ENCODE peak calls at places on chromosomes 13 and 19, in five cellular contexts. D is stimulated activated CD8-positive, alpha-beta memory T cell treated with anti-CD3 and anti-CD28 coated beads, Interleukin-4, amount 100 ng/mL, for 1 hour; F is activated T-cell treated with anti-CD3 and anti-CD28 coated beads for 1 hour; R is COLO829; Z is amygdala. O is an unnamed sample.
A peak's percentile ranks its signal among the peaks of the same experiment; 100 is the strongest.

GRCh38 chr19:18290250-18291018 is 9.0 kb upstream of the JUND start:
- DNase-seq in D (no peak), F (no peak), R (no peak), Z (no peak), O (peak; percentile 62)

GRCh38 chr13:36432106-36432544 is at the start of gene CCNA1:
- DNase-seq in D (no peak), F (no peak), R (no peak), Z (peak; percentile 47), O (no peak)

GRCh38 chr19:18488403-18488723 is 33.5 kb downstream of the ELL start:
- DNase-seq in D (no peak), F (no peak), R (no peak), Z (no peak), O (no peak)

GRCh38 chr19:3193256-3194062 is 7.7 kb downstream of the NCLN start:
- DNase-seq in D (no peak), F (no peak), R (no peak), Z (no peak), O (no peak)

GRCh38 chr19:35704218-35704617 is at the start of gene ZBTB32:
- DNase-seq in D (no peak), F (no peak), R (no peak), Z (no peak), O (no peak)

GRCh38 chr13:44013666-44014291 is 134.1 kb downstream of the LACC1 start:
- DNase-seq in D (no peak), F (no peak), R (peak; percentile 78), Z (no peak), O (no peak)

GRCh38 chr19:39602224-39602623 is at the start of gene LGALS13:
- DNase-seq in D (no peak), F (no peak), R (no peak), Z (no peak), O (no peak)

GRCh38 chr19:38383184-38383583 is 4.7 kb downstream of the GGN start:
- DNase-seq in D (no peak), F (no peak), R (no peak), Z (no peak), O (no peak)

GRCh38 chr13:109821038-109821545 is 34.7 kb upstream of the IRS2 start:
- DNase-seq in D (no peak), F (no peak), R (no peak), Z (no peak), O (no peak)

GRCh38 chr19:2371656-2372055 is 11.6 kb downstream of the TMPRSS9 start:
- DNase-seq in D (no peak), F (no peak), R (no peak), Z (no peak), O (no peak)

GRCh38 chr13:30702006-30702405 is 33.3 kb upstream of the ALOX5AP start:
- DNase-seq in D (no peak), F (no peak), R (no peak), Z (no peak), O (no peak)

GRCh38 chr19:35207391-35207871 is 21.1 kb downstream of the FAM187B start:
- DNase-seq in D (no peak), F (no peak), R (no peak), Z (no peak), O (no peak)

GRCh38 chr19:15466851-15467733 is 2.7 kb upstream of the RASAL3 start:
- DNase-seq in D (no peak), F (peak; percentile 24), R (no peak), Z (no peak), O (peak; percentile 31)

GRCh38 chr13:74205313-74205690 is 71.1 kb upstream of the KLF12 start:
- DNase-seq in D (no peak), F (no peak), R (no peak), Z (no peak), O (no peak)

GRCh38 chr13:61728468-61728867 is 312.8 kb upstream of the PCDH20 start:
- DNase-seq in D (no peak), F (no peak), R (peak; percentile 17), Z (no peak), O (no peak)

GRCh38 chr19:35153701-35154534 is 617 bp upstream of the FXYD5 start:
- DNase-seq in D (peak; percentile 46), F (peak; percentile 69), R (no peak), Z (no peak), O (peak; percentile 72)

GRCh38 chr19:35403116-35403760 is 32.4 kb downstream of the GPR42 start:
- DNase-seq in D (no peak), F (no peak), R (no peak), Z (no peak), O (no peak)

GRCh38 chr19:46946090-46946489 is 73.5 kb upstream of the NPAS1 start:
- DNase-seq in D (no peak), F (no peak), R (no peak), Z (no peak), O (no peak)

GRCh38 chr19:9839415-9839814 is 4.3 kb downstream of the PIN1 start:
- DNase-seq in D (no peak), F (no peak), R (no peak), Z (no peak), O (no peak)

O was measured in CD4-positive, alpha-beta T cell.